ENCODE peak calls at places on chromosomes 2 and 18, in six cellular contexts. D, W, T, V, I and S are unnamed samples.

GRCh38 chr2:28449126-28449488 is 46.8 kb upstream of the PLB1 start:
- DNase-seq in V (no peak), T (no peak), W (no peak), D (no peak), I (no peak), S (no peak)

GRCh38 chr2:36770542-36771287 is 74.2 kb downstream of the VIT start:
- DNase-seq in V (peak; percentile 78), D (peak; percentile 76), W (peak; percentile 64), T (peak; percentile 67), I (no peak), S (peak; percentile 62)

GRCh38 chr2:65731476-65731875 is 299.1 kb upstream of the SPRED2 start:
- DNase-seq in I (no peak), D (no peak), T (no peak), V (no peak), W (no peak), S (no peak)

GRCh38 chr18:22844643-22845042 is 88.5 kb upstream of the RBBP8 start:
- DNase-seq in I (no peak), W (no peak), D (no peak), V (no peak), T (no peak), S (no peak)

GRCh38 chr2:186716004-186716403 is 22.1 kb downstream of the FAM171B start:
- DNase-seq in T (no peak), I (no peak), W (no peak), D (no peak), V (no peak), S (no peak)

GRCh38 chr2:69911985-69912563 is 2.8 kb upstream of the MXD1 start:
- DNase-seq in I (no peak), V (no peak), W (peak; percentile 37), D (peak; percentile 67), T (peak; percentile 66), S (no peak)

GRCh38 chr2:229715895-229716507 is 1.6 kb upstream of the DNER start:
- DNase-seq in D (peak; percentile 62), V (peak; percentile 22), I (no peak), W (peak; percentile 48), T (peak; percentile 34), S (peak; percentile 61)

GRCh38 chr2:60976271-60976670 is 41.2 kb upstream of the PEX13 start:
- DNase-seq in I (no peak), V (no peak), D (no peak), T (no peak), W (no peak), S (no peak)

GRCh38 chr2:187468262-187468661 is 20.2 kb upstream of the CALCRL start:
- DNase-seq in W (no peak), T (no peak), D (no peak), V (no peak), I (no peak), S (no peak)

GRCh38 chr2:203579131-203579643 is 44.1 kb upstream of the RAPH1 start:
- DNase-seq in I (peak; percentile 63), W (no peak), D (peak; percentile 56), T (no peak), V (no peak), S (no peak)

GRCh38 chr18:33906046-33906445 is 318.7 kb downstream of the NOL4 start:
- DNase-seq in T (no peak), W (no peak), I (no peak), D (no peak), V (no peak), S (no peak)

GRCh38 chr18:25278415-25278814 is 73.6 kb downstream of the ZNF521 start:
- DNase-seq in I (no peak), W (no peak), D (no peak), V (no peak), T (no peak), S (no peak)

GRCh38 chr2:28994679-28995078 is 13.6 kb downstream of the TOGARAM2 start:
- DNase-seq in I (no peak), D (no peak), V (no peak), W (no peak), T (no peak), S (no peak)

GRCh38 chr18:77133920-77134496 is 1.4 kb upstream of the MBP start:
- DNase-seq in T (peak; percentile 20), V (no peak), W (peak; percentile 43), D (no peak), I (no peak), S (no peak)

GRCh38 chr18:45588284-45588683 is 27.0 kb upstream of the SLC14A2 start:
- DNase-seq in D (no peak), I (no peak), V (no peak), T (no peak), W (no peak), S (no peak)

GRCh38 chr2:189526936-189527654 is 53.5 kb downstream of the SLC40A1 start:
- DNase-seq in D (no peak), T (no peak), I (no peak), W (no peak), V (no peak), S (no peak)

GRCh38 chr2:8590940-8591339 is 90.9 kb upstream of the ID2 start:
- DNase-seq in I (no peak), T (peak; percentile 51), W (no peak), V (no peak), D (no peak), S (no peak)

GRCh38 chr2:26495705-26496271 is 17.9 kb upstream of the OTOF start:
- DNase-seq in T (peak; percentile 30), V (no peak), W (no peak), I (no peak), D (no peak), S (no peak)

GRCh38 chr2:43071629-43072550 is 154.5 kb downstream of the ZFP36L2 start:
- DNase-seq in V (no peak), T (no peak), D (no peak), I (no peak), W (no peak), S (no peak)

GRCh38 chr2:175234153-175234552 is 52.6 kb upstream of the ATP5MC3 start:
- DNase-seq in W (no peak), I (no peak), V (no peak), D (no peak), T (no peak), S (no peak)

GRCh38 chr18:6605115-6605869 is 124.2 kb upstream of the ARHGAP28 start:
- DNase-seq in W (no peak), T (no peak), V (no peak), D (no peak), I (no peak), S (no peak)

GRCh38 chr2:23459032-23459431 is 74.1 kb downstream of the KLHL29 start:
- DNase-seq in D (no peak), T (no peak), I (no peak), V (no peak), W (no peak), S (no peak)

GRCh38 chr2:23457990-23458689 is 73.2 kb downstream of the KLHL29 start:
- DNase-seq in W (no peak), V (no peak), I (no peak), T (no peak), D (no peak), S (no peak)

GRCh38 chr2:23464156-23464555 is 79.2 kb downstream of the KLHL29 start:
- DNase-seq in W (no peak), I (no peak), T (no peak), D (no peak), V (no peak), S (no peak)

GRCh38 chr2:23460228-23460627 is 75.2 kb downstream of the KLHL29 start:
- DNase-seq in I (no peak), T (no peak), D (peak; percentile 43), V (no peak), W (no peak), S (no peak)

GRCh38 chr2:23460983-23461382 is 76.0 kb downstream of the KLHL29 start:
- DNase-seq in V (no peak), D (no peak), T (no peak), I (no peak), W (peak; percentile 45), S (no peak)
- TF ChIP-seq MAX in V (no peak), D (no peak), T (no peak), I (no peak), W (no peak), S (no peak)

GRCh38 chr2:45852450-45853150 is 201.1 kb downstream of the PRKCE start:
- DNase-seq in D (no peak), T (no peak), I (no peak), W (no peak), V (no peak), S (no peak)

GRCh38 chr2:45851111-45851510 is 199.6 kb downstream of the PRKCE start:
- DNase-seq in D (no peak), I (no peak), W (no peak), T (no peak), V (no peak), S (no peak)

GRCh38 chr2:45849491-45850283 is 198.2 kb downstream of the PRKCE start:
- DNase-seq in T (no peak), I (no peak), W (no peak), D (no peak), V (no peak), S (no peak)

GRCh38 chr2:45850558-45850957 is 199.1 kb downstream of the PRKCE start:
- DNase-seq in V (no peak), T (no peak), D (no peak), W (no peak), I (no peak), S (no peak)

GRCh38 chr2:45851576-45852304 is 200.3 kb downstream of the PRKCE start:
- DNase-seq in T (no peak), V (no peak), D (peak; percentile 40), W (no peak), I (no peak), S (no peak)
- TF ChIP-seq RFX5 in T (no peak), V (no peak), D (no peak), W (no peak), I (no peak), S (no peak)

GRCh38 chr18:7624697-7625096 is 57.6 kb downstream of the PTPRM start:
- DNase-seq in I (no peak), D (no peak), T (no peak), W (no peak), V (no peak), S (no peak)

GRCh38 chr18:7626175-7626921 is 59.2 kb downstream of the PTPRM start:
- DNase-seq in D (no peak), W (no peak), V (no peak), I (no peak), T (peak; percentile 91), S (no peak)

GRCh38 chr18:7629416-7629815 is 62.3 kb downstream of the PTPRM start:
- DNase-seq in I (peak; percentile 1), W (no peak), V (no peak), T (no peak), D (no peak), S (no peak)

GRCh38 chr18:7623681-7624080 is 56.6 kb downstream of the PTPRM start:
- DNase-seq in D (no peak), I (no peak), V (no peak), W (no peak), T (no peak), S (no peak)

DNA sequence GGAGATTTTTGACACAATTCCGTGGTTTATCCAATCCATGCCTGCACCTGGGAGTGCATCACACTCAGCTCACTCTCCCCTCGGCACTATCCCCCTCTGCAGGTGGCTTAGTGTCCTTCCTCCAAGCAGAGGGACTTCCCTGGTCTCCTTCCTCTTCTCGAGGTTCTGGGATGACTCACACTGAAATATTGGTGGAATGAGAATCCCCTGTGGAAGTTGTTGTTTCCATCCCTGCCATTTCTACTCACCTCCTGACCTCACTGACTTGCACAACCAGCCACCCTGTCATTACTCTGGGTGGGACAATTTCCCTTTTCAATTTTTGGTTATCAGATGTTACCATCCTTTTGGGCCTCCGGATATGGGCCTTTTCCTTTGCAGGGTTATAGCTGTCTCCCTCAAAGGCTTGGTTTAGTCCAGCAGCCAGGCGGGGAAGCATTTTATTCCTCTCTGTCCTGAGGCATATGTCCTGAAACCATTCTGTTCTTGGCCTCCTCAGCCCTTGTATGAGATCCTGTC is 59.9 kb downstream of the PTPRM start:
- DNase-seq in I (no peak), T (peak; percentile 93), W (no peak), D (peak; percentile 66), V (no peak), S (no peak)
- H3K4me1 ChIP-seq in I (no peaks in the 10 kb centered on the region), T (peaks cover 59% of the 10 kb centered on the region), W (peaks cover 13% of the 10 kb centered on the region), D (peaks cover 66% of the 10 kb centered on the region), V (no peaks in the 10 kb centered on the region), S (no peaks in the 10 kb centered on the region)

GRCh38 chr2:161416633-161417427 is 733 bp downstream of the TBR1 start:
- DNase-seq in D (no peak), V (no peak), W (peak; percentile 52), I (no peak), T (no peak), S (peak; percentile 72)
- TF ChIP-seq MAX in D (no peak), V (no peak), W (no peak), I (no peak), T (no peak), S (no peak)